ENCODE peak calls at places on chromosomes 12 and 14, in ten cellular contexts. One of them, this sample, is unnamed.

GRCh38 chr12:109125791-109126190 is 9.4 kb downstream of the ACACB start:
- DNase-seq in choroid plexus epithelial cell: no peak
- DNase-seq in activated naive CD8-positive, alpha-beta T cell treated with anti-CD3 and anti-CD28 coated beads, Interleukin-2, amount 50 U/mL, for 24 hours: no peak
- DNase-seq in aorta: no peak
- DNase-seq in ACHN: no peak
- DNase-seq in fibroblast of lung: no peak
- DNase-seq in A549: no peak
- DNase-seq in activated naive CD4-positive, alpha-beta T cell treated with Interleukin-2 at 50 U/mL for 16 hours: no peak
- DNase-seq in AG08396: no peak
- DNase-seq in NCI-H774: no peak
- DNase-seq in this sample: no peak

GRCh38 chr12:118035194-118036041 is 18.9 kb downstream of the RFC5 start:
- DNase-seq in choroid plexus epithelial cell: no peak
- DNase-seq in activated naive CD8-positive, alpha-beta T cell treated with anti-CD3 and anti-CD28 coated beads, Interleukin-2, amount 50 U/mL, for 24 hours: peak; percentile 17
- DNase-seq in aorta: no peak
- DNase-seq in ACHN: peak; percentile 77
- DNase-seq in fibroblast of lung: peak; percentile 31
- DNase-seq in A549: peak; percentile 62
- DNase-seq in activated naive CD4-positive, alpha-beta T cell treated with Interleukin-2 at 50 U/mL for 16 hours: peak; percentile 27
- DNase-seq in AG08396: no peak
- DNase-seq in NCI-H774: no peak
- DNase-seq in this sample: no peak

GRCh38 chr12:57850924-57851323 is 4.4 kb upstream of the CTDSP2 start:
- DNase-seq in choroid plexus epithelial cell: no peak
- DNase-seq in activated naive CD8-positive, alpha-beta T cell treated with anti-CD3 and anti-CD28 coated beads, Interleukin-2, amount 50 U/mL, for 24 hours: no peak
- DNase-seq in aorta: no peak
- DNase-seq in ACHN: no peak
- DNase-seq in fibroblast of lung: no peak
- DNase-seq in A549: no peak
- DNase-seq in activated naive CD4-positive, alpha-beta T cell treated with Interleukin-2 at 50 U/mL for 16 hours: no peak
- DNase-seq in AG08396: no peak
- DNase-seq in NCI-H774: no peak
- DNase-seq in this sample: no peak

GRCh38 chr12:70550180-70550577 is 87.0 kb downstream of the PTPRB start:
- DNase-seq in choroid plexus epithelial cell: no peak
- DNase-seq in activated naive CD8-positive, alpha-beta T cell treated with anti-CD3 and anti-CD28 coated beads, Interleukin-2, amount 50 U/mL, for 24 hours: no peak
- DNase-seq in aorta: no peak
- DNase-seq in ACHN: no peak
- DNase-seq in fibroblast of lung: no peak
- DNase-seq in A549: no peak
- DNase-seq in activated naive CD4-positive, alpha-beta T cell treated with Interleukin-2 at 50 U/mL for 16 hours: no peak
- DNase-seq in AG08396: no peak
- DNase-seq in NCI-H774: no peak
- DNase-seq in this sample: no peak

GRCh38 chr12:62866451-62867082 is 68.4 kb downstream of the PPM1H start:
- DNase-seq in choroid plexus epithelial cell: peak; percentile 87
- DNase-seq in activated naive CD8-positive, alpha-beta T cell treated with anti-CD3 and anti-CD28 coated beads, Interleukin-2, amount 50 U/mL, for 24 hours: no peak
- DNase-seq in aorta: no peak
- DNase-seq in ACHN: peak; percentile 72
- DNase-seq in fibroblast of lung: peak; percentile 91
- DNase-seq in A549: peak; percentile 85
- DNase-seq in activated naive CD4-positive, alpha-beta T cell treated with Interleukin-2 at 50 U/mL for 16 hours: no peak
- DNase-seq in AG08396: peak; percentile 61
- DNase-seq in NCI-H774: no peak
- DNase-seq in this sample: no peak

GRCh38 chr12:131982041-131982440 is 32.3 kb downstream of the EP400 start:
- DNase-seq in choroid plexus epithelial cell: no peak
- DNase-seq in activated naive CD8-positive, alpha-beta T cell treated with anti-CD3 and anti-CD28 coated beads, Interleukin-2, amount 50 U/mL, for 24 hours: no peak
- DNase-seq in aorta: no peak
- DNase-seq in ACHN: no peak
- DNase-seq in fibroblast of lung: no peak
- DNase-seq in A549: no peak
- DNase-seq in activated naive CD4-positive, alpha-beta T cell treated with Interleukin-2 at 50 U/mL for 16 hours: no peak
- DNase-seq in AG08396: no peak
- DNase-seq in NCI-H774: no peak
- DNase-seq in this sample: no peak

GRCh38 chr14:63273717-63274673 is 44.7 kb downstream of the GPHB5 start:
- DNase-seq in choroid plexus epithelial cell: no peak
- DNase-seq in activated naive CD8-positive, alpha-beta T cell treated with anti-CD3 and anti-CD28 coated beads, Interleukin-2, amount 50 U/mL, for 24 hours: no peak
- DNase-seq in aorta: no peak
- DNase-seq in ACHN: no peak
- DNase-seq in fibroblast of lung: no peak
- DNase-seq in A549: no peak
- DNase-seq in activated naive CD4-positive, alpha-beta T cell treated with Interleukin-2 at 50 U/mL for 16 hours: no peak
- DNase-seq in AG08396: no peak
- DNase-seq in NCI-H774: no peak
- DNase-seq in this sample: no peak

GRCh38 chr14:69076341-69076740 is 76.6 kb downstream of the DCAF5 start:
- DNase-seq in choroid plexus epithelial cell: no peak
- DNase-seq in activated naive CD8-positive, alpha-beta T cell treated with anti-CD3 and anti-CD28 coated beads, Interleukin-2, amount 50 U/mL, for 24 hours: no peak
- DNase-seq in aorta: no peak
- DNase-seq in ACHN: no peak
- DNase-seq in fibroblast of lung: no peak
- DNase-seq in A549: no peak
- DNase-seq in activated naive CD4-positive, alpha-beta T cell treated with Interleukin-2 at 50 U/mL for 16 hours: no peak
- DNase-seq in AG08396: no peak
- DNase-seq in NCI-H774: no peak
- DNase-seq in this sample: no peak

GRCh38 chr12:91111366-91112321 is at the start of gene LUM:
- DNase-seq in choroid plexus epithelial cell: peak; percentile 73
- DNase-seq in activated naive CD8-positive, alpha-beta T cell treated with anti-CD3 and anti-CD28 coated beads, Interleukin-2, amount 50 U/mL, for 24 hours: no peak
- DNase-seq in aorta: peak; percentile 60
- DNase-seq in ACHN: no peak
- DNase-seq in fibroblast of lung: peak; percentile 80
- DNase-seq in A549: no peak
- DNase-seq in activated naive CD4-positive, alpha-beta T cell treated with Interleukin-2 at 50 U/mL for 16 hours: no peak
- DNase-seq in AG08396: peak; percentile 21
- DNase-seq in NCI-H774: no peak
- DNase-seq in this sample: no peak

GRCh38 chr12:66144796-66145754 is 14.5 kb upstream of the LLPH start:
- DNase-seq in choroid plexus epithelial cell: peak; percentile 91
- DNase-seq in activated naive CD8-positive, alpha-beta T cell treated with anti-CD3 and anti-CD28 coated beads, Interleukin-2, amount 50 U/mL, for 24 hours: no peak
- DNase-seq in aorta: no peak
- DNase-seq in ACHN: peak; percentile 82
- DNase-seq in fibroblast of lung: peak; percentile 46
- DNase-seq in A549: peak; percentile 78
- DNase-seq in activated naive CD4-positive, alpha-beta T cell treated with Interleukin-2 at 50 U/mL for 16 hours: no peak
- DNase-seq in AG08396: peak; percentile 65
- DNase-seq in NCI-H774: peak; percentile 37
- DNase-seq in this sample: no peak